ENCODE peak calls at places on chromosome 20, in five cellular contexts. One of them, this sample, is unnamed.

GRCh38 chr20:36371391-36371790 is 65.3 kb downstream of the DLGAP4 start:
- DNase-seq in SK-N-SH: no peak
- DNase-seq in K562: no peak
- DNase-seq in IMR-90: no peak
- DNase-seq in GM12878: no peak
- DNase-seq in this sample: no peak

GRCh38 chr20:32975698-32976674 is 28.2 kb downstream of the SUN5 start:
- DNase-seq in SK-N-SH: no peak
- DNase-seq in K562: no peak
- DNase-seq in IMR-90: no peak
- DNase-seq in GM12878: no peak
- DNase-seq in this sample: peak

GRCh38 chr20:54231006-54231405 is 23.1 kb downstream of the PFDN4 start:
- DNase-seq in SK-N-SH: no peak
- DNase-seq in K562: no peak
- DNase-seq in IMR-90: no peak
- DNase-seq in GM12878: no peak
- DNase-seq in this sample: no peak

GRCh38 chr20:35121186-35121585 is 25.9 kb downstream of the EDEM2 start:
- DNase-seq in SK-N-SH: no peak
- DNase-seq in K562: peak
- DNase-seq in IMR-90: no peak
- DNase-seq in GM12878: no peak
- DNase-seq in this sample: no peak

GRCh38 chr20:47317127-47317895 is 39.2 kb downstream of the ZMYND8 start:
- DNase-seq in SK-N-SH: no peak
- DNase-seq in K562: peak
- DNase-seq in IMR-90: peak
- DNase-seq in GM12878: no peak
- DNase-seq in this sample: peak

GRCh38 chr20:3250091-3250504 is 11.1 kb upstream of the SLC4A11 start:
- DNase-seq in SK-N-SH: no peak
- DNase-seq in K562: peak
- DNase-seq in IMR-90: no peak
- DNase-seq in GM12878: no peak
- DNase-seq in this sample: peak

GRCh38 chr20:49283176-49283702 is 5.4 kb upstream of the ZNFX1 start:
- DNase-seq in SK-N-SH: no peak
- DNase-seq in K562: peak
- DNase-seq in IMR-90: no peak
- DNase-seq in GM12878: no peak
- DNase-seq in this sample: no peak

GRCh38 chr20:36833275-36834020 is 42.5 kb upstream of the TLDC2 start:
- DNase-seq in SK-N-SH: no peak
- DNase-seq in K562: no peak
- DNase-seq in IMR-90: peak
- DNase-seq in GM12878: no peak
- DNase-seq in this sample: no peak

GRCh38 chr20:23161968-23162696 is 76.0 kb upstream of the CD93 start:
- DNase-seq in SK-N-SH: no peak
- DNase-seq in K562: no peak
- DNase-seq in IMR-90: no peak
- DNase-seq in GM12878: no peak
- DNase-seq in this sample: peak

GRCh38 chr20:330233-331149 is 5.1 kb downstream of the SOX12 start:
- DNase-seq in SK-N-SH: peak
- DNase-seq in K562: peak
- DNase-seq in IMR-90: peak
- DNase-seq in GM12878: no peak
- DNase-seq in this sample: peak

GRCh38 chr20:45059022-45059728 is 41.8 kb downstream of the KCNS1 start:
- DNase-seq in SK-N-SH: no peak
- DNase-seq in K562: no peak
- DNase-seq in IMR-90: peak
- DNase-seq in GM12878: no peak
- DNase-seq in this sample: no peak

GRCh38 chr20:17834804-17835203 is 133.8 kb downstream of the SNX5 start:
- DNase-seq in SK-N-SH: no peak
- DNase-seq in K562: no peak
- DNase-seq in IMR-90: no peak
- DNase-seq in GM12878: no peak
- DNase-seq in this sample: no peak

GRCh38 chr20:7113577-7114466 is 346.3 kb downstream of the BMP2 start:
- DNase-seq in SK-N-SH: peak
- DNase-seq in K562: peak
- DNase-seq in IMR-90: peak
- DNase-seq in GM12878: no peak
- DNase-seq in this sample: peak

GRCh38 chr20:58467572-58468330 is 47.4 kb downstream of the APCDD1L start:
- DNase-seq in SK-N-SH: peak
- DNase-seq in K562: no peak
- DNase-seq in IMR-90: no peak
- DNase-seq in GM12878: no peak
- DNase-seq in this sample: no peak

GRCh38 chr20:63333241-63333836 is 27.8 kb downstream of the CHRNA4 start:
- DNase-seq in SK-N-SH: no peak
- DNase-seq in K562: no peak
- DNase-seq in IMR-90: no peak
- DNase-seq in GM12878: no peak
- DNase-seq in this sample: no peak
- TF ChIP-seq MXI1 in SK-N-SH: no peak
- TF ChIP-seq MXI1 in K562: no peak
- TF ChIP-seq MXI1 in IMR-90: no peak
- TF ChIP-seq MXI1 in GM12878: no peak
- TF ChIP-seq MXI1 in this sample: no peak

DNA sequence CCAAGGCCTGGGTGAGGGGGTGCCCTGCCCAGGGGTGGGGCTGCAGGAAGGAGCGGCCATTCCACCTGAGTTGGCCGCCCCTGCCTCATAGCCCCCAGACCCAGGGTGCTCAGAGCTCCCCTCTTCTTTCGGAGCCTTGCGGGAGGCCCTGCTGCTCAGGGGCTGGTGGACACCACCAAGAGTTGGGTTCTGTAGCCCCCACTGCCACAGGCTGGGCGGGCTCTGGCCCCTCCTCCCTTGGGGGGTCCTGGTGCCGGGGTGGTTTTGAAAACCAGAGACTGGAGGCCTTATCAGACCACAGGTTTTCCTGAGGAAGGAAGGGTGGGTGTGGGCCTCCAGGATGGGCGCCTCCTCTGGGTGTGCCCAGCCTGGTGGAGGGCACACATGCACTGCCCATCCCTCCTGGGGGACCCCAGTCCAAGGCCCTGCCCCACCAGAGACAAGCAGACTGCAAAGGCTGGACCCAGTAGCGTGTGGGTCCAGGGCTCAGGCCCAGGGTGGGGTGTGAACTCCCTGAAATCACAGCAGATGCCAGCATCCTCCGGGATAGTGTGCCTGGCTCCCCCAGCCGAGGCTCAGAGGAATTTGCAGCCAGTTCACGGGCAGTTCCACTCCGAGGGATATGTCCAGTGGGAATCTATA is 13.4 kb upstream of the ZBTB46 start:
- DNase-seq in SK-N-SH: no peak
- DNase-seq in K562: no peak
- DNase-seq in IMR-90: no peak
- DNase-seq in GM12878: no peak
- DNase-seq in this sample: no peak
- TF ChIP-seq MXI1 in SK-N-SH: no peak
- TF ChIP-seq MXI1 in K562: no peak
- TF ChIP-seq MXI1 in IMR-90: no peak
- TF ChIP-seq MXI1 in GM12878: no peak
- TF ChIP-seq MXI1 in this sample: no peak

GRCh38 chr20:38831049-38831691 is 25.7 kb downstream of the PPP1R16B start:
- DNase-seq in SK-N-SH: no peak
- DNase-seq in K562: peak
- DNase-seq in IMR-90: no peak
- DNase-seq in GM12878: no peak
- DNase-seq in this sample: no peak
- TF ChIP-seq MXI1 in SK-N-SH: no peak
- TF ChIP-seq MXI1 in K562: no peak
- TF ChIP-seq MXI1 in IMR-90: no peak
- TF ChIP-seq MXI1 in GM12878: no peak
- TF ChIP-seq MXI1 in this sample: no peak

DNA sequence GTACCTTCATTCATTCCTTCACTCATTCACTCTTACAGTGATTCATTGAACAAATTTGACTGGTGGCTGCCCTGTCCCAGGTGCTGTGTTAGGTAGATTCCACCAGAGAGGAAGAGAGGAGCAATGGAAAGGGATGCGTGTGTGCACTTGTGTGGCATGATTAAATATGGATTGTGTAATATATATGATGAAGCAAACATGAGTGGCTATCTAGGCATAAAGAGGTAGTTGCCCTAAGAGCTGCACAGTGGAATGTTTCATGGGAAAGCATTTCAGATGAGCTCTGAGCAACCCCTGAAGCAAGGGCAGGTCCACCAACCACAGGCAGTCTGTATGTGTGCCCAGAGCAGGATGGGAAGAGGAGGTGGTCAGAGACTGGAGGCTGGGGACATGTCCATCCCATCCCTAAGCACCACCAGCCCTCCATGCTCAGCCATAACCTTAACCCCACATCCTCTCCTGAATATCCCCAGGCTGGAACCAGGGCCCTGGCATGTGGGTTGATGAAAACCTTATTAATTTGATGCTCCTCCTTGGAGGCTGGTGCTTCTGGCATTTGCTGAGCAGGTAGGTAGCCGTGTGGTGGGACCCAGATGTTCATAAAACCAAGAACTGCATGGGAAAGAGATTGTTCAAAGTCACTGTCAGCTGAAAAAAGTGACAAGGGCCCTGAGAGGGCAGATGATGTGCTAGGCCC is 226.2 kb downstream of the SYNDIG1 start:
- DNase-seq in SK-N-SH: peak
- DNase-seq in K562: no peak
- DNase-seq in IMR-90: no peak
- DNase-seq in GM12878: no peak
- DNase-seq in this sample: no peak
- TF ChIP-seq MXI1 in SK-N-SH: no peak
- TF ChIP-seq MXI1 in K562: no peak
- TF ChIP-seq MXI1 in IMR-90: no peak
- TF ChIP-seq MXI1 in GM12878: no peak
- TF ChIP-seq MXI1 in this sample: no peak

GRCh38 chr20:63049561-63050221 is 42.9 kb upstream of the BHLHE23 start:
- DNase-seq in SK-N-SH: no peak
- DNase-seq in K562: no peak
- DNase-seq in IMR-90: no peak
- DNase-seq in GM12878: no peak
- DNase-seq in this sample: no peak
- TF ChIP-seq MXI1 in SK-N-SH: no peak
- TF ChIP-seq MXI1 in K562: no peak
- TF ChIP-seq MXI1 in IMR-90: no peak
- TF ChIP-seq MXI1 in GM12878: no peak
- TF ChIP-seq MXI1 in this sample: no peak

DNA sequence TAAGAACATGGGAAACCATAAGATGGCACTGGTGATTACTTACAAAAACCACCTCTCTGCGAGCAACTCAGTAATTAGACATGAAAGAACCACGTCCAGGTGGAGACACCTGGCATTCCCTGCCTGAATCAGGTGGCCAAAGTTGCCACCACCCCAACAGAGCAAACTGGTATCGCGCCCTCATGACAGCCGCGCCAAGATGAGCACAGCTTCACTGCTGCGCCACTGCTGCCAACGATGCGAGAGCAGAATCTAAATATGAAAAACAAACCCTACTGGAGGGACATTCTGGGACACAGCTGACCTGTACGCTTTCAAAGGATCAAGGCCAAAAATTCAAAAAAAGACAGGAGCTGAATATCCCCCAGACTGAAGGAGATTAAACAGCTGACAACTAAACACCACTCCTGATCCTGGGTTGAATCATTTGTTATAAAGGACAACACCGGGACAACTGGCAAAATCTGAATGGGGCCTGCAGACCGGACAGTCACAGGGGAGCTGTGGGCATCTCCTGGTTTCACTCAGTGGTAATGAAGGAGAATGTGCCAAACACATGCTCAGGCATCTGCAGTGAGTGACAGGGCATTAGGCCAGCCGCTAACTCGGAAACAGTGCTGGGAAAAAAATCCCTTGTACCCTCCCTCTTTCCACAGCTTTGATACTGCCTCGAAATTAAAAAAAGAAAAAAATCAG is 17.4 kb downstream of the CST7 start:
- DNase-seq in SK-N-SH: no peak
- DNase-seq in K562: no peak
- DNase-seq in IMR-90: no peak
- DNase-seq in GM12878: no peak
- DNase-seq in this sample: no peak
- TF ChIP-seq MXI1 in SK-N-SH: no peak
- TF ChIP-seq MXI1 in K562: no peak
- TF ChIP-seq MXI1 in IMR-90: no peak
- TF ChIP-seq MXI1 in GM12878: no peak
- TF ChIP-seq MXI1 in this sample: no peak

This sample was measured in HepG2.